ENCODE peak calls at places on chromosomes 3 and 15, in seven cellular contexts. M is CD4-positive, alpha-beta T cell; F is Peyer's patch; I is bronchial epithelial cell; H is HFFc6; P is H9; N is left ventricle myocardium inferior. T is an unnamed sample.

GRCh38 chr15:91348812-91349500 is 248.9 kb downstream of the SV2B start:
- DNase-seq in M (no peak), F (no peak), I (peak; percentile 1), H (no peak), P (no peak), N (no peak), T (no peak)

GRCh38 chr15:38370079-38370478 is 83.8 kb upstream of the FAM98B start:
- DNase-seq in M (no peak), F (no peak), I (no peak), H (no peak), P (no peak), N (no peak), T (no peak)

GRCh38 chr15:80118956-80119355 is 33.8 kb upstream of the FAH start:
- DNase-seq in M (no peak), F (no peak), I (no peak), H (no peak), P (no peak), N (no peak), T (no peak)

GRCh38 chr3:140832883-140833282 is 108.8 kb upstream of the SLC25A36 start:
- DNase-seq in M (no peak), F (no peak), I (no peak), H (no peak), P (no peak), N (no peak), T (no peak)

GRCh38 chr3:153291052-153291689 is 129.1 kb downstream of the RAP2B start:
- DNase-seq in M (no peak), F (no peak), I (peak; percentile 56), H (peak; percentile 29), P (no peak), N (no peak), T (peak; percentile 26)

GRCh38 chr3:36741285-36741684 is 23.1 kb downstream of the DCLK3 start:
- DNase-seq in M (no peak), F (no peak), I (peak; percentile 19), H (no peak), P (no peak), N (no peak), T (no peak)

GRCh38 chr3:57169106-57169505 is 4.0 kb upstream of the IL17RD start:
- DNase-seq in M (no peak), F (no peak), I (no peak), H (no peak), P (no peak), N (no peak), T (no peak)

GRCh38 chr3:9129366-9129765 is 120.1 kb downstream of the SRGAP3 start:
- DNase-seq in M (no peak), F (no peak), I (no peak), H (no peak), P (no peak), N (no peak), T (no peak)

GRCh38 chr3:149506540-149506939 is 32.0 kb downstream of the TM4SF4 start:
- DNase-seq in M (no peak), F (no peak), I (no peak), H (peak; percentile 56), P (no peak), N (no peak), T (no peak)

DNA sequence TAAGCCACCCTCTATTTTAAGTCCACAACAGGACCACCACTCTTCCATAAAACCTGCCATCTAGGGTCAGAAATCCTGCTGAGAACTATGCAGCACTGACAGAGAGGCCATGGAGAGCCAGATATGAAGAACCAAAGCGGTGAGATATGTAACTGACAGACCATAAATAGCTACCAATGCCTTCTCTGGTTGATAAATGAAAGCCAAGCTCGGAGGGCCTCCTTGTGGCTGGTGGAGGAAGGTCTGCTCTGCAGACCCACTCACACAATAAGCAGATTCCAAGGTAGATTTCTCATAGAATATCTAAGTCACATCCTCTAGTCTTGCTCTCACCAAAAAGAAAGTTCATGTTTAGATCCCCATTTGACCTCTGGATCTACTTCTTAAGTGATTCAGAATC is 38.9 kb downstream of the RYK start:
- DNase-seq in M (no peak), F (no peak), I (peak; percentile 44), H (peak; percentile 46), P (peak; percentile 54), N (no peak), T (no peak)
- TF ChIP-seq CTCF in M (no peak), F (peak; percentile 51), I (peak; percentile 60), H (peak; percentile 82), P (peak; percentile 81), N (peak; percentile 75), T (peak; percentile 31)

DNA sequence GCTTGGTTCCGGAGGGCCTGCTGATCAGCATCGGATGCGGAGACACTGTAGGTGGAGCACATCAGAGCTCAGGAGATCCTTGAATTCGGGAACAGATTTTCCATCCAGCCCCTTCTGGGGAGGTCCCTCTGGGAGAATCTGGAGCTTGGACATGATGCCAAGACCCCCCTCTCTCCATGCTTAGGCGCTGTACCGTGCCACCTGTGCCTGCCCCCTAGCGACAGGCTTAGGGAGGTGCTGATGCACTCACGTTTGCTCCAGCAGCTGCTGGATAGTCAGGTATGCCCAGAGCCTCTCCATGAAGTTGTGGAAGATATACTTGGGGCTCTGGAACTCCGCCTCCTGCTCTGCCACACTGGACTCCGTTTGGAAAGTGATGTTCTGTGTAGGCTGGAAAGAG is 9.7 kb downstream of the ITIH4 start:
- DNase-seq in M (no peak), F (no peak), I (no peak), H (no peak), P (peak; percentile 78), N (no peak), T (no peak)
- TF ChIP-seq CTCF in M (peak; percentile 28), F (peak; percentile 34), I (peak; percentile 76), H (peak; percentile 82), P (peak; percentile 88), N (peak; percentile 50), T (no peak)

DNA sequence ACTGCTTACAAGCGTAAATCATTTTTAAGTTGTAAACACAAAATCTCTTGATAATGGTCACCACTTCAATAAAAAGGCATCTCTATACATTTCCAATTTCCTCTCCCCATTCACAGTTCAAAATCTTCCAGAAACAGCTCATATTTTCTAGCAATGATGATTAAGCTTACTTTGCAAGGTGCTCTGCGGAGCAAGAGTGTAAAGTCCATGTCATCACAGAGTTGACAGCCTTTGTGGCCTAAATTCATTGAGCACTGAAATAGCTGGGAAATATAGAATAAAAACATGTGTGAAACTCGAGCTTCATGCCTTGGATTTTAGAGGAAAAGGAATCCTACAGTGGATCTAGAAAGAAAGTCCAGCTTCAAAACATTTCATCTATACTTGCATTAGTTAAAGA is 41.8 kb upstream of the ARPP21 start:
- DNase-seq in M (no peak), F (no peak), I (no peak), H (no peak), P (no peak), N (no peak), T (no peak)
- TF ChIP-seq CTCF in M (no peak), F (no peak), I (no peak), H (no peak), P (no peak), N (no peak), T (no peak)

GRCh38 chr3:80688814-80689213 is 921.0 kb upstream of the ROBO1 start:
- DNase-seq in M (no peak), F (no peak), I (peak; percentile 32), H (no peak), P (no peak), N (no peak), T (no peak)
- TF ChIP-seq CTCF in M (no peak), F (peak; percentile 30), I (no peak), H (peak; percentile 44), P (peak; percentile 67), N (peak; percentile 38), T (peak; percentile 27)

GRCh38 chr3:81592101-81592500 is 169.3 kb downstream of the GBE1 start:
- DNase-seq in M (no peak), F (no peak), I (peak; percentile 51), H (peak; percentile 15), P (no peak), N (no peak), T (no peak)
- TF ChIP-seq CTCF in M (no peak), F (no peak), I (no peak), H (no peak), P (no peak), N (no peak), T (no peak)

DNA sequence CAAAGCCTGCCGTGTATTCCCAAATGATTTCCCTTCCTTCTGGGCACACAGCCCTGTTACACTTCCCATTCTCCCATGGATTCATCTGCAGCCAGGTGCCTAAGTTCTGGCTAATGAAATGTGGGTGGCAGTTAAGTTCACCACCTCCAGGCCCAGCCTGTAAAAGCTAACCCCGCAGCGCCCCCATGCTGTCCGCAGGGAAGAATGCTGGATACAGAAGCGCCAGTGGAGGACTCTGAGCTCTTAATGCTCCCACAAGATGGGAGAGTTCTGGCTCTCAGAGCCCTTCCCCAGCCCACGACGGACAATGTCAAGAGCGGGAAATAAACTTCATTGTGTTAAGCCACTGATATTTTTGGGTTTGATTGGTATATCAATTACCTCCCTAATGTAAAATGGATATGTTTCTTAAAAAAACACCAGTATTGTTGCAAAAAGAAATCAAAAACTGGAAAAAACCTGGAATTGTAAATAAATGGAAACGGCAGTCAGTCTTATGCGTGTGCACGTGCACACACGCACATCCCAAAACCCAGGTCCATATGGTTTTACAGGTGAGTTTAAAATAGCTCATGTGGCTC is 37.7 kb upstream of the FGD5 start:
- DNase-seq in M (no peak), F (peak; percentile 79), I (peak; percentile 48), H (peak; percentile 35), P (peak; percentile 90), N (peak; percentile 64), T (no peak)
- TF ChIP-seq CTCF in M (no peak), F (peak; percentile 72), I (peak; percentile 70), H (peak; percentile 80), P (peak; percentile 90), N (peak; percentile 73), T (no peak)

DNA sequence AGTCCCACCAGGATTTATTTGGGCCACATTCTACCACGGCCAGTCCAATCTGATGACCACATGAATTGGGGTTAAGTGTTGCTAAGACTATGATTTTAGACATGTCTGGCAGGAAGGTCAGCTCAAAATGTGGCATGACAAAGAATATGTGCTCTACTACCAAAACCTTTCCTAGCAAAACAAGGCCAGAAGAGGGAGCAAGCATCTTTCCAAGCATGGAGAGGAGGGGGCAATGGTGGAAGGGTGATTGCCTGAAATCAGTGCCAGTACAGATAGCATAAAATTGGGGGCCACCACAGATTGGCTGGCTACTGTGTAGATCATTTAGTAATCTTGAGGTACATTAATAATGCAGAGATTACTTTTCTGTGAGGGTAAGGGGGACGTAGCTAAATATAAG is 43.2 kb downstream of the TMEM39A start:
- DNase-seq in M (no peak), F (no peak), I (no peak), H (no peak), P (peak; percentile 34), N (no peak), T (no peak)
- TF ChIP-seq CTCF in M (no peak), F (no peak), I (peak; percentile 11), H (peak; percentile 25), P (peak; percentile 63), N (no peak), T (no peak)